ENCODE peak calls at places on chromosomes 5 and 9, in eight cellular contexts. F is fibroblast of lung; B is stimulated activated CD4-positive, alpha-beta T cell treated with anti-CD3 and anti-CD28 coated beads, Interleukin-1b, Interleukin-23, amount 100 ng/mL, for 24 hours; P is BJ; L is A172; G is GM12864; N is NCI-H345; D is activated naive CD4-positive, alpha-beta T cell treated with anti-CD3 and anti-CD28 coated beads, Interleukin-2, amount 10 ng/mL, durations not matched to agents 7 days and 5 days. Q is an unnamed sample.
A peak's percentile ranks its signal among the peaks of the same experiment; 100 is the strongest.

GRCh38 chr5:14101922-14102321 is 41.2 kb upstream of the TRIO start:
- DNase-seq in B (no peak), L (peak; percentile 55), P (no peak), D (no peak), F (no peak), G (no peak), N (no peak), Q (no peak)

GRCh38 chr9:10045598-10045997 is 567.2 kb downstream of the PTPRD start:
- DNase-seq in F (peak; percentile 66), G (no peak), N (peak; percentile 38), P (no peak), L (peak; percentile 8), D (no peak), B (no peak), Q (no peak)

GRCh38 chr5:23314827-23315226 is 192.6 kb upstream of the PRDM9 start:
- DNase-seq in N (no peak), D (no peak), B (no peak), F (peak; percentile 37), L (peak; percentile 68), P (no peak), G (no peak), Q (no peak)

GRCh38 chr5:6681682-6682081 is 31.6 kb upstream of the TENT4A start:
- DNase-seq in L (no peak), D (no peak), B (no peak), F (no peak), G (no peak), P (no peak), N (no peak), Q (no peak)

GRCh38 chr5:87784869-87785268 is 372.1 kb upstream of the CCNH start:
- DNase-seq in F (no peak), L (no peak), P (no peak), N (no peak), B (no peak), D (no peak), G (no peak), Q (no peak)

GRCh38 chr5:42875785-42876374 is 64.2 kb upstream of the SELENOP start:
- DNase-seq in B (no peak), N (no peak), L (no peak), F (no peak), G (no peak), D (no peak), P (no peak), Q (no peak)

GRCh38 chr9:107989099-107989498 is 499.5 kb upstream of the KLF4 start:
- DNase-seq in F (no peak), D (no peak), G (no peak), N (no peak), L (no peak), B (no peak), P (no peak), Q (no peak)

GRCh38 chr5:179209359-179210150 is 135.7 kb downstream of the ADAMTS2 start:
- DNase-seq in G (no peak), N (no peak), D (no peak), F (peak; percentile 68), P (peak; percentile 15), B (no peak), L (peak; percentile 77), Q (peak; percentile 81)

Q was measured in AG08396.